ENCODE peak calls at places on chromosomes 7 and 10, in four cellular contexts. V is coronary artery, M is HS-27A, S is T-helper 2 cell. O is an unnamed sample.

GRCh38 chr7:138006106-138006505 is 4.2 kb upstream of the CREB3L2 start:
- DNase-seq in V (no peak), M (no peak), S (no peak), O (no peak)

GRCh38 chr10:113746188-113746950 is 5.1 kb upstream of the PLEKHS1 start:
- DNase-seq in V (no peak), M (peak; percentile 46), S (no peak), O (no peak)

GRCh38 chr10:23452010-23452655 is 13.3 kb downstream of the OTUD1 start:
- DNase-seq in V (no peak), M (no peak), S (no peak), O (no peak)

GRCh38 chr7:155951554-155952158 is 139.4 kb upstream of the SHH start:
- DNase-seq in V (no peak), M (no peak), S (no peak), O (no peak)

GRCh38 chr7:1668932-1669485 is 1.1 kb upstream of the ELFN1 start:
- DNase-seq in V (peak; percentile 65), M (no peak), S (no peak), O (peak; percentile 29)

GRCh38 chr10:95501203-95502094 is 59.7 kb downstream of the SORBS1 start:
- DNase-seq in V (no peak), M (no peak), S (no peak), O (no peak)

GRCh38 chr10:3472705-3473078 is 300.1 kb upstream of the PITRM1 start:
- DNase-seq in V (no peak), M (no peak), S (no peak), O (no peak)

GRCh38 chr10:120607016-120607709 is 150.1 kb downstream of the PLPP4 start:
- DNase-seq in V (no peak), M (no peak), S (no peak), O (no peak)

GRCh38 chr10:22682237-22683192 is 31.9 kb downstream of the PIP4K2A start:
- DNase-seq in V (no peak), M (no peak), S (peak; percentile 80), O (no peak)

GRCh38 chr7:16604054-16604453 is 41.5 kb downstream of the ANKMY2 start:
- DNase-seq in V (no peak), M (no peak), S (no peak), O (no peak)

GRCh38 chr7:47502240-47502877 is 79.6 kb downstream of the TNS3 start:
- DNase-seq in V (no peak), M (no peak), S (no peak), O (no peak)

GRCh38 chr7:112858838-112859237 is 68.6 kb upstream of the TMEM168 start:
- DNase-seq in V (no peak), M (no peak), S (no peak), O (no peak)

GRCh38 chr7:46752881-46753366 is 829.0 kb downstream of the TNS3 start:
- DNase-seq in V (no peak), M (no peak), S (no peak), O (no peak)

GRCh38 chr10:101217450-101218281 is 11.6 kb downstream of the LBX1 start:
- DNase-seq in V (no peak), M (no peak), S (no peak), O (no peak)

O was measured in activated CD4-positive, CD25-positive, alpha-beta regulatory T cell treated with anti-CD3 and anti-CD28 coated beads, Interleukin-2, amount 50 U/mL, for 72 hours.